ENCODE peak calls at places on chromosomes 2 and 18, in nine cellular contexts. M, V, F, P, N, Y, B, I and D are unnamed samples.

GRCh38 chr18:68721681-68722583 is 7.0 kb upstream of the TMX3 start:
- DNase-seq in Y (no peak), N (no peak), F (no peak), P (no peak), V (peak), M (no peak), B (no peak), I (no peak), D (no peak)

GRCh38 chr2:216692636-216693413 is 2.5 kb downstream of the IGFBP5 start:
- DNase-seq in I (peak), M (no peak), N (peak), V (peak), Y (peak), P (peak), B (peak), F (peak), D (no peak)

GRCh38 chr2:3181416-3182010 is 196.1 kb downstream of the EIPR1 start:
- DNase-seq in V (no peak), M (no peak), Y (no peak), P (no peak), N (no peak), F (no peak), B (no peak), I (peak), D (no peak)

GRCh38 chr2:98461650-98462049 is 17.0 kb downstream of the INPP4A start:
- DNase-seq in B (no peak), N (peak), M (no peak), Y (no peak), I (no peak), V (no peak), P (peak), F (no peak), D (no peak)

GRCh38 chr2:28552045-28552823 is 56.4 kb downstream of the PLB1 start:
- DNase-seq in M (no peak), N (no peak), P (no peak), F (no peak), Y (peak), B (no peak), I (no peak), V (peak), D (no peak)

GRCh38 chr2:55120634-55121359 is 70.5 kb upstream of the RTN4 start:
- DNase-seq in P (no peak), B (no peak), Y (no peak), F (peak), V (peak), I (peak), M (no peak), N (no peak), D (no peak)

GRCh38 chr2:129400825-129401224 is 578.6 kb upstream of the RAB6C start:
- DNase-seq in M (no peak), I (no peak), Y (no peak), B (no peak), F (no peak), P (no peak), V (no peak), N (no peak), D (no peak)

GRCh38 chr2:8676191-8676914 is 5.5 kb upstream of the ID2 start:
- DNase-seq in F (peak), Y (peak), M (no peak), P (peak), I (peak), V (peak), B (no peak), N (peak), D (no peak)

GRCh38 chr2:213188971-213189899 is 37.8 kb upstream of the IKZF2 start:
- DNase-seq in I (no peak), V (peak), Y (no peak), M (no peak), B (no peak), F (no peak), N (no peak), P (peak), D (no peak)

GRCh38 chr2:227370791-227371312 is 8.3 kb downstream of the TM4SF20 start:
- DNase-seq in P (no peak), M (peak), N (no peak), B (peak), F (no peak), I (no peak), V (peak), Y (peak), D (no peak)

GRCh38 chr2:163347982-163348842 is 387.6 kb downstream of the FIGN start:
- DNase-seq in Y (peak), I (peak), B (peak), M (peak), V (peak), P (peak), F (peak), N (peak), D (peak)

GRCh38 chr2:10864888-10865551 is 46.7 kb upstream of the KCNF1 start:
- DNase-seq in F (no peak), P (no peak), V (no peak), I (no peak), B (no peak), M (no peak), N (peak), Y (no peak), D (no peak)

GRCh38 chr2:108184421-108184820 is 55.3 kb upstream of the SULT1C3 start:
- DNase-seq in P (no peak), V (peak), N (peak), M (no peak), Y (peak), F (no peak), I (no peak), B (no peak), D (no peak)

GRCh38 chr2:177612651-177613050 is 220.1 kb downstream of the AGPS start:
- DNase-seq in M (no peak), N (no peak), P (no peak), F (no peak), B (no peak), Y (no peak), V (no peak), I (no peak), D (no peak)

GRCh38 chr18:58862851-58863538 is 1.7 kb upstream of the ZNF532 start:
- DNase-seq in P (peak), Y (peak), V (no peak), I (no peak), F (peak), B (no peak), N (peak), M (no peak), D (no peak)

GRCh38 chr2:150532883-150533282 is 45.4 kb upstream of the RND3 start:
- DNase-seq in F (no peak), Y (peak), V (peak), M (no peak), P (no peak), I (no peak), B (no peak), N (no peak), D (no peak)

GRCh38 chr2:193267496-193268002 is 1072.8 kb upstream of the TMEFF2 start:
- DNase-seq in V (no peak), I (no peak), N (no peak), Y (no peak), M (no peak), F (no peak), P (no peak), B (no peak), D (no peak)
- H3K27ac ChIP-seq in V (no peak), I (no peak), N (no peak), Y (no peak), M (no peak), F (no peak), P (no peak), B (no peak), D (no peak)

DNA sequence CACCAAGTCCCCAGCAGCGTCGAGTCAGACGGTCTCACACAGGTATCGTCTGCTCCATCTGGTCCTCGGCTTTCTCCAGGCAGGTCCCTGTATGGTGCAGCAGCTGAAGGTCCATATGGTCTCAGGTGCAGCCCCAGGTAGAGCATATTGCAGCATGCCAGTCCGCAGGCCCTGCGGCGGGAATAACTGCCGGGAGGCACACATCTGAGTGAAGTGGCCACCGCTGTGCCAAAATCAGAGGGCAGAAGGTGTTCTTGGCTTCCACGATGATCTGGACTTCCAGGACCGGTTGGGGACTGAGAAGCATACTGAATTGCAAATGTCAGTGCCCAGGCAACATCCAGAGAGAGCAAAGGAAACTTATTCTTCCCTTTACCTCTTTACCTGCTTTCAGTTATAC is 320.3 kb downstream of the RNF144A start:
- DNase-seq in I (no peak), F (no peak), M (no peak), B (no peak), V (no peak), Y (no peak), N (no peak), P (no peak), D (no peak)
- H3K27ac ChIP-seq in I (no peak), F (no peak), M (no peak), B (no peak), V (no peak), Y (no peak), N (no peak), P (no peak), D (no peak)

GRCh38 chr2:69518836-69519235 is 81.6 kb upstream of the NFU1 start:
- DNase-seq in M (no peak), N (peak), B (no peak), P (peak), V (no peak), Y (peak), I (no peak), F (peak), D (peak)

GRCh38 chr2:69525261-69525660 is 88.0 kb upstream of the NFU1 start:
- DNase-seq in P (no peak), V (no peak), F (no peak), I (no peak), M (no peak), N (no peak), B (no peak), Y (no peak), D (no peak)

GRCh38 chr2:69524799-69525198 is 87.6 kb upstream of the NFU1 start:
- DNase-seq in B (no peak), N (no peak), Y (no peak), F (no peak), V (no peak), I (no peak), M (no peak), P (no peak), D (no peak)

GRCh38 chr2:69517410-69517809 is 80.2 kb upstream of the NFU1 start:
- DNase-seq in P (no peak), F (no peak), V (peak), N (no peak), I (no peak), Y (no peak), M (no peak), B (no peak), D (no peak)

GRCh38 chr2:69521747-69522146 is 84.5 kb upstream of the NFU1 start:
- DNase-seq in I (no peak), F (no peak), Y (no peak), P (no peak), M (no peak), V (no peak), B (no peak), N (no peak), D (no peak)
- H3K27ac ChIP-seq in I (no peak), F (no peak), Y (no peak), P (no peak), M (no peak), V (no peak), B (no peak), N (no peak), D (no peak)

GRCh38 chr2:51424418-51424817 is 392.5 kb upstream of the NRXN1 start:
- DNase-seq in B (no peak), P (peak), N (no peak), M (no peak), V (no peak), Y (peak), F (no peak), I (no peak), D (no peak)

GRCh38 chr2:51420521-51420920 is 388.6 kb upstream of the NRXN1 start:
- DNase-seq in P (no peak), N (no peak), I (no peak), Y (no peak), B (no peak), V (peak), M (no peak), F (no peak), D (no peak)
- H3K27ac ChIP-seq in P (no peak), N (no peak), I (no peak), Y (no peak), B (no peak), V (no peak), M (no peak), F (no peak), D (no peak)

DNA sequence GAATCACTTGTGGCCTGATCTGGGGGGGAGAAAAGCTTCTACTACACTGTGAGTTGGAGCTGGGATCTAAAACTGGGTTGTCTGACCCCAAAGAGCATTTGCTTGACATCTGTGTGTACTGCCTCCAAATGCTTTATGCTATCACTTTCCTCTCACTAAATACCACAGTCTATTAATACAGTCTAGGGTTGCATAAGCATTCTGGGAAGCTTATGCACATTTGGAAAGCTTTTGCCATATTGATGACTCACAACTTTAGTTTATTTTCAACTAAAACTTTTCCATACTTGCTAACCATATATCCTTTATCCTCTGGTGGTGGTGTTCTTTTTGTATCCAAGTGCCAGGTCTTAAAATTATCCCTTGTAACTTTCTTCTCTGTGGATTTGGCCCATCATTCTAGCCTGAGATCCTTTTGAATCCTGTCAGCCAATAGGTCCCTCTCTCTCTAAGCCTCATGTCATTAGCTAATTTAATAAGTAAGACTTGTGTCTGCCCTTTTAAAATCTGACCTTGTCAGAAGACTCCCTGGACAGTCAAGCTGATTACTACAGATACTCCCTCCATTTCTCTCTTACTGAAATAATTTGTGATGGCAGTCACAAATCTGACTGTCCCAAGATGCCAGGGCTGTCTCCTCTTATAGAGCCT is 72.6 kb downstream of the NXPH2 start:
- DNase-seq in V (peak), I (no peak), F (no peak), P (no peak), M (peak), N (no peak), B (no peak), Y (peak), D (no peak)
- H3K27ac ChIP-seq in V (no peak), I (no peak), F (peak), P (no peak), M (no peak), N (no peak), B (no peak), Y (no peak), D (no peak)

GRCh38 chr2:229270551-229271410 is at the start of gene PID1:
- DNase-seq in B (no peak), M (no peak), N (no peak), I (peak), V (peak), P (peak), F (peak), Y (peak), D (no peak)

GRCh38 chr2:229268626-229269025 is 2.5 kb downstream of the PID1 start:
- DNase-seq in Y (peak), F (no peak), B (no peak), I (no peak), P (no peak), M (no peak), V (no peak), N (no peak), D (no peak)

GRCh38 chr2:229265727-229266126 is 5.4 kb downstream of the PID1 start:
- DNase-seq in F (no peak), B (no peak), V (peak), I (no peak), Y (no peak), N (no peak), M (no peak), P (no peak), D (no peak)

GRCh38 chr2:229269986-229270385 is 1.1 kb downstream of the PID1 start:
- DNase-seq in P (no peak), F (no peak), Y (no peak), B (no peak), I (no peak), V (peak), N (no peak), M (no peak), D (no peak)

GRCh38 chr2:229269146-229269545 is 1.9 kb downstream of the PID1 start:
- DNase-seq in Y (no peak), P (no peak), V (no peak), B (no peak), I (no peak), N (no peak), M (no peak), F (no peak), D (no peak)
- H3K27ac ChIP-seq in Y (no peak), P (no peak), V (no peak), B (peak), I (no peak), N (no peak), M (no peak), F (no peak), D (no peak)

GRCh38 chr2:111039984-111040383 is 80.7 kb upstream of the BCL2L11 start:
- DNase-seq in P (no peak), M (no peak), N (no peak), I (no peak), V (no peak), F (no peak), Y (no peak), B (no peak), D (no peak)
- H3K27ac ChIP-seq in P (no peak), M (no peak), N (no peak), I (no peak), V (no peak), F (no peak), Y (no peak), B (no peak), D (no peak)

GRCh38 chr2:72796766-72797165 is 29.1 kb downstream of the EXOC6B start:
- DNase-seq in F (no peak), I (no peak), P (no peak), M (no peak), N (no peak), Y (no peak), V (no peak), B (no peak), D (no peak)

GRCh38 chr2:72789241-72789640 is 36.6 kb downstream of the EXOC6B start:
- DNase-seq in P (no peak), N (no peak), B (no peak), M (no peak), F (no peak), V (no peak), Y (no peak), I (no peak), D (no peak)

GRCh38 chr2:72788756-72789155 is 37.1 kb downstream of the EXOC6B start:
- DNase-seq in B (no peak), V (peak), P (no peak), I (no peak), N (no peak), Y (peak), F (no peak), M (no peak), D (no peak)

GRCh38 chr2:72793798-72794447 is 31.9 kb downstream of the EXOC6B start:
- DNase-seq in Y (no peak), B (no peak), N (no peak), V (peak), M (no peak), F (no peak), I (no peak), P (no peak), D (no peak)

DNA sequence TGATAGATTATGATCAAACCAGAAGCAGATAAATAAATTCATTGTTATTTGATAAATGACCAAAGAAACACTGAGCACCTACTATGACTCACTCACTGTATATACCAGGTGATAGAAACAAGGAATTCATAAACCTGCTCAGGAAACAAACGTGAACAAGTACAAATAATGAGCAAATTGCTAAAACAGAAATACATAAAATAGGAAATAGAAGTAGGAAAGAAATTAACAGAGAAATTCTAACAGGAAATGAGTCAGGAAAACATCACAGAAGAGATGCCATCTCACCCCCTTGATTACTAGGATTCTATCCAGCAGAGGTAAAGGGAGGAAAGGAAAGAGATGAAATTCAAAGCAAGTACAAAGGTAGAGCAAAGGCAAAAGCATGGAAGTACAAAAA is 31.3 kb downstream of the EXOC6B start:
- DNase-seq in F (no peak), Y (peak), N (no peak), M (no peak), V (no peak), P (no peak), B (no peak), I (no peak), D (no peak)
- H3K27ac ChIP-seq in F (peak), Y (peak), N (no peak), M (no peak), V (peak), P (no peak), B (no peak), I (no peak), D (peak)

GRCh38 chr2:240432820-240433801 is 2.4 kb upstream of the GPC1 start:
- DNase-seq in N (peak), I (peak), F (peak), P (peak), Y (no peak), M (no peak), B (peak), V (no peak), D (no peak)

GRCh38 chr2:240432430-240432819 is 3.0 kb upstream of the GPC1 start:
- DNase-seq in B (no peak), P (peak), V (no peak), N (no peak), Y (no peak), I (no peak), M (no peak), F (no peak), D (no peak)

GRCh38 chr2:240430595-240430994 is 4.9 kb upstream of the GPC1 start:
- DNase-seq in B (no peak), I (no peak), P (no peak), F (no peak), Y (no peak), N (no peak), M (no peak), V (no peak), D (no peak)

GRCh38 chr2:240431276-240431662 is 4.2 kb upstream of the GPC1 start:
- DNase-seq in B (no peak), N (peak), M (no peak), V (no peak), F (no peak), Y (no peak), P (peak), I (peak), D (no peak)

GRCh38 chr2:240431663-240432424 is 3.6 kb upstream of the GPC1 start:
- DNase-seq in I (peak), B (peak), P (peak), N (no peak), M (no peak), F (no peak), Y (no peak), V (no peak), D (no peak)
- H3K27ac ChIP-seq in I (no peak), B (no peak), P (no peak), N (no peak), M (no peak), F (no peak), Y (no peak), V (no peak), D (no peak)

GRCh38 chr2:82256288-82256687 is 1951.7 kb upstream of the LRRTM1 start:
- DNase-seq in F (no peak), I (no peak), M (no peak), Y (no peak), P (no peak), B (no peak), V (no peak), N (no peak), D (no peak)

GRCh38 chr2:82259551-82259950 is 1955.0 kb upstream of the LRRTM1 start:
- DNase-seq in P (no peak), M (no peak), N (no peak), I (no peak), V (no peak), F (no peak), B (no peak), Y (no peak), D (no peak)

GRCh38 chr2:82256983-82257382 is 1952.4 kb upstream of the LRRTM1 start:
- DNase-seq in F (no peak), P (no peak), V (no peak), I (no peak), B (no peak), M (no peak), Y (no peak), N (no peak), D (no peak)

GRCh38 chr2:82258151-82258550 is 1953.6 kb upstream of the LRRTM1 start:
- DNase-seq in I (no peak), V (no peak), M (no peak), Y (peak), N (no peak), B (no peak), P (no peak), F (no peak), D (no peak)

DNA sequence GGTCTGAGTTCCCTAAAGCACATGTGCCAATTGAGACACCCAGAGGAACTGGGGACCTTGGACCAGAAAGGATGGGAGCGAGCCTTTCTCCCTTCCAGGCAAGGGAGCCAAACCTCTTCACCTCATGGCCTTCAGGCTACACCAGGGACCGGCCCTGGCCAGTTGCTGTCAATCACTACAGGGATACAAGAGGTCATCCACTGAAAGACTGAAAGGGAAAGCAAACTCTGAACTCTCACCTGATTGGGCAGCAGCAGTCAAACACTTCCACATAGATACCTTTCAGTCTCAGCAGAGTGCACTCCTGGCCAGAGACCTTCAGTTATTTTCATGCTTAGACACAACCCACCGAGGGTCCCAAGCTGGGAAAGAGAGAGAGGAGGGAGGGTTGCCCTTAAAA is 1956.0 kb upstream of the LRRTM1 start:
- DNase-seq in Y (no peak), M (no peak), B (no peak), I (no peak), V (no peak), P (no peak), N (no peak), F (no peak), D (no peak)
- H3K27ac ChIP-seq in Y (no peak), M (no peak), B (no peak), I (no peak), V (no peak), P (no peak), N (no peak), F (no peak), D (no peak)